ENCODE peak calls at places on chromosome 17, in four cellular contexts. G is endodermal cell; X is CD8-positive, alpha-beta T cell; M is cardiac muscle cell. J is an unnamed sample.

GRCh38 chr17:57732062-57732461 is 13.0 kb downstream of the CCDC182 start:
- DNase-seq in M (no peak), X (no peak), G (no peak), J (no peak)

GRCh38 chr17:46822388-46822921 is 4.0 kb upstream of the WNT3 start:
- DNase-seq in X (no peak), G (peak; percentile 91), M (no peak), J (no peak)

GRCh38 chr17:39175695-39176093 is 9.7 kb upstream of the ARL5C start:
- DNase-seq in X (no peak), G (peak; percentile 66), M (no peak), J (no peak)

GRCh38 chr17:50198026-50198669 is 3.3 kb downstream of the COL1A1 start:
- DNase-seq in X (peak; percentile 34), M (peak; percentile 68), G (peak; percentile 89), J (no peak)

GRCh38 chr17:17749025-17749772 is 67.9 kb downstream of the RAI1 start:
- DNase-seq in X (no peak), G (peak; percentile 87), M (no peak), J (no peak)

GRCh38 chr17:81031571-81032550 is 3.1 kb upstream of the BAIAP2 start:
- DNase-seq in G (no peak), M (no peak), X (no peak), J (no peak)

GRCh38 chr17:17057057-17057551 is 14.8 kb downstream of the MPRIP start:
- DNase-seq in G (peak; percentile 43), X (no peak), M (no peak), J (no peak)

GRCh38 chr17:83151442-83152220 is 72.2 kb downstream of the METRNL start:
- DNase-seq in M (no peak), G (peak; percentile 81), X (no peak), J (no peak)

GRCh38 chr17:4914009-4914408 is 11.1 kb upstream of the CHRNE start:
- DNase-seq in X (no peak), M (no peak), G (no peak), J (no peak)

GRCh38 chr17:6843241-6843890 is 11.8 kb upstream of the TEKT1 start:
- DNase-seq in M (peak; percentile 65), X (no peak), G (no peak), J (no peak)

DNA sequence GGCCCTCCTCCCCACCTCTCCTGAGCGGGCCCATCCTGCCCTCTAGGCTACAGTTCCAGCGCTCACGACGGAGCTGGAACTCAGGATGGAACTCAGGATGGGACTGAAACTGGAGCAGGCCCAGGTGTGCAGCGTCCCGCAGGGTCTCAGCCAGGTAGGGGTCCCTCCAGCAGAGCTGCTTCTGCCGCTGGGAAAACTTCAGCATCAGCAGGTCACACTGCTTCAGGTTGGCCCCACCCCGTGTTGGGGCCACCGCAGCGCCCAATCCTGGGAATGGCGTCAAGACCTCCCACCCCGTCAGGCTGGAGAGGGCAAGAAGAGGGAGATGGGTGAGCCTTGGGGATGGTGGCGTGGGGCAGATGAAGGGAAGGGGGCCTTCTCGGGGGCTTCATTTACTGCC is 62.6 kb upstream of the TMEM97 start:
- DNase-seq in M (no peak), X (no peak), G (no peak), J (no peak)
- TF ChIP-seq CTCF in M (no peak), X (no peak), G (no peak), J (no peak)

GRCh38 chr17:62925267-62925836 is 40.7 kb upstream of the TANC2 start:
- DNase-seq in X (no peak), G (no peak), M (no peak), J (no peak)
- TF ChIP-seq CTCF in X (no peak), G (no peak), M (no peak), J (no peak)

GRCh38 chr17:54172654-54173316 is 350.1 kb downstream of the KIF2B start:
- DNase-seq in X (no peak), G (peak; percentile 78), M (peak; percentile 30), J (no peak)
- TF ChIP-seq CTCF in X (no peak), G (peak; percentile 82), M (peak; percentile 48), J (peak; percentile 86)

DNA sequence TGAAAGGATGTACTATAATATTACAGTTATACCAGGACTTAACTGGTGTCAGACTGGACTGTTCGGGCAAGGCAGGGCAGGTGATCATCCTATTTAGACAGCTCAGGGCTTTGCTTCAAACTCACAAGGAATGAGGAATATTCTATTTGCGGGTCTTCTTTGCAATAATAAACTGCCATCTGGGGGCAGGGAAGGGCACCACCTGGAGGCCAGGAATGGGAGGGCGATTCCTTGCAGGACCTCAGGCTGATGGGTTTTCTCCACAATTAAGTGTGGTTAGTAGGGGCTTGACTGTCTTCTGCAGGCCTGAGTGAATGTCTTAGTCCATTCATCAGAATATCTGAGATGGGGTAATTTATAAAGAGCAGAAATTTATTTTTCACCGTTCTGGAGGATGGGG is 424.1 kb downstream of the CA10 start:
- DNase-seq in X (no peak), M (no peak), G (peak; percentile 85), J (no peak)
- TF ChIP-seq CTCF in X (no peak), M (no peak), G (peak; percentile 88), J (peak; percentile 56)

DNA sequence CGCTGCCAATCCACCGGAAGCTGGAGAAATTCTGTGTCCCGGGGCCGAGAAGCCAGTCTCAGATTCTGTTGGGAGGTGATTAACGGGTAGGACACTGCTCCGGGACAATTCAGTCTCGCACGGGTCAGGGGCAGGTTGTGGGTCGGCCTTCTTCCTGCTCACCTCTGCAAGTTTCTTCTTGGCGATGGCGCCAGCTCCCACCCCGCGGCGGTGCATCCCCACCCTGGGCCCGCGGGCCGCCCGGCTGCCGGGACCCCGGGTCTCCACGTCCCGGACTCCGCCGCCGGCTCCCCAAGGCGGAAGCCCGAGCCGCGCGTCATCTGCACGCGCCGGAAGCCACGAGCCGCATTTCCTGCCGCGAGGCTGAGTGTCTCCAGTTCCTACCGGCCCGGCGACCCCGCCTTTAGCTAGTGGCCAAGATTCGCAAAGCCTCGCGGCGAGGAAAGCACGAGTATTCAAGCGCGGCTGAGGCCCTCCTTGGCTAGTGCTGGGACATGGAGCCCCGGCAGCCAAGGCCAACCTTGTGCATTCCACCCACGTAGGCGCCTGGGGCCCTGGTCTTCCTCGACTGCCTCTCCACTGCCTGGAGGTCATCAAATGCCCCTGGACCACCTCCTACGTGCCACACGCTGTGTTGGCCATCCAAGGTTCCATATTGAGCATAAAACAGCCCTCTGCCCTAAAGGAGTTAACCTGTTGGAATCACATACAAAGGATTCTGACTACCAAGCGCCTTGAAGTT is at the start of gene SNF8:
- DNase-seq in M (peak; percentile 95), G (peak; percentile 100), X (peak; percentile 92), J (peak; percentile 91)
- TF ChIP-seq CTCF in M (no peak), G (no peak), X (no peak), J (no peak)

DNA sequence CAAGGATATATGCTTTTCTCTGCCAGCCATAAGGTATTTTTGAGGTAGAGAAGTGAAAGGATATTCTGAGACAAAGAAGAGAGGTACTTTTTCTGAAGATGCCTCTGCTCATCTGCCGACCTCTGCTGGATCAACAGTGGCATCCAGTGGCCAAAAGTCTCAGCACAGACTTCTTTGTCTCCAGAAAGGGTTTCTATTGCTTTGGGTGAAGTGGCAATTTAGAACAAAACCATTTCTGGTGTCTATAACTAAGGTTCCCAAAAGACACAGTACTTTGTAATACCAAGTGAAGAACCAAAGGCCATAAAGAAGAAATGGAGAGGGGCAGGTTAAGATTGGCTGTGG is 155.2 kb upstream of the C17orf78 start:
- DNase-seq in G (peak; percentile 79), M (peak; percentile 38), X (no peak), J (no peak)
- TF ChIP-seq CTCF in G (peak; percentile 82), M (peak; percentile 48), X (no peak), J (peak; percentile 38)

GRCh38 chr17:68460715-68461114 is 3.4 kb upstream of the WIPI1 start:
- DNase-seq in X (no peak), G (no peak), M (no peak), J (no peak)

GRCh38 chr17:68461122-68461539 is 3.8 kb upstream of the WIPI1 start:
- DNase-seq in M (no peak), G (no peak), X (no peak), J (no peak)

GRCh38 chr17:68462381-68463210 is 5.3 kb upstream of the WIPI1 start:
- DNase-seq in M (peak; percentile 93), G (peak; percentile 93), X (peak; percentile 56), J (no peak)

GRCh38 chr17:68461589-68461988 is 4.3 kb upstream of the WIPI1 start:
- DNase-seq in X (no peak), M (no peak), G (peak; percentile 67), J (no peak)

GRCh38 chr17:68463211-68463990 is 6.1 kb upstream of the WIPI1 start:
- DNase-seq in G (no peak), X (no peak), M (no peak), J (no peak)
- TF ChIP-seq CTCF in G (peak; percentile 26), X (peak; percentile 23), M (no peak), J (peak; percentile 65)

GRCh38 chr17:14048169-14048568 is 21.1 kb upstream of the COX10 start:
- DNase-seq in X (no peak), G (peak; percentile 63), M (no peak), J (no peak)
- TF ChIP-seq CTCF in X (no peak), G (peak; percentile 70), M (peak; percentile 23), J (no peak)

GRCh38 chr17:34533811-34534527 is 45.4 kb upstream of the TMEM132E start:
- DNase-seq in X (no peak), M (no peak), G (no peak), J (no peak)

GRCh38 chr17:34527121-34527907 is 52.1 kb upstream of the TMEM132E start:
- DNase-seq in X (no peak), M (no peak), G (peak; percentile 76), J (no peak)

DNA sequence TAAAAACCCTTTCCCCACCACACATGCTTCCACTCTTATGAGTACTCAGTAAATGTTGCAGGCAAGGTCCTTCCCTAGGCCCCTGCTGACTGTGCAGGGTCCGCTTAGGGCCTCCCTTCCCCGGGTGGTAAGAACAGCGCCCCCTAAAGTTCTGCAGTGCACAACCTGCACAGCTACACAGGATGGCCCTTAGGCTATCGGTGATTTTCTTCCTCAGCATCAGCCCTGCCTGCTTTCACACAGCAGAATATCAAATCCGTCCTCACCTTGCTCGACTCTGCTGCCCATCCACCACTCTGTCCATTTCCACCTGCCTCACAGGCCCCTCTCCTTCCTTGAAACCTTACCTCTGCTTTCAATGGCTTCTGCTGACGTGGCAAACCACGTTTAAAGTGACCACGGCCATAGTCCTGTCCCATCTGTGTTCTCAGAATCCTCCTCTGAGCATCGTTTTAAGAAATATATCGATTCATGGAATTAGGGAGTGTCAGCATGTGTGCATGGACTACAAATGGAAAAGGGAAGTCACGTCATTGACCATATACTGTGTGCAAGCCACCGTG is 51.4 kb upstream of the TMEM132E start:
- DNase-seq in X (no peak), M (peak; percentile 7), G (peak; percentile 88), J (no peak)
- TF ChIP-seq CTCF in X (no peak), M (no peak), G (peak; percentile 89), J (no peak)

GRCh38 chr17:15029469-15029868 is 235.7 kb downstream of the PMP22 start:
- DNase-seq in X (no peak), M (no peak), G (no peak), J (no peak)
- TF ChIP-seq CTCF in X (no peak), M (no peak), G (peak; percentile 50), J (no peak)

J was measured in RWPE2.